ENCODE peak calls at places on chromosomes 16 and 17, in seven cellular contexts. D is B cell, Y is hepatocyte, U is WTC11, G is bronchial epithelial cell, T is right lobe of liver, H is esophagus squamous epithelium. M is an unnamed sample.

GRCh38 chr17:81807210-81807719 is 3.3 kb downstream of the GCGR start:
- DNase-seq in D (no peak), Y (no peak), U (no peak), G (no peak), T (peak; percentile 56), H (no peak), M (no peak)

GRCh38 chr17:30950669-30951399 is 20.0 kb upstream of the RNF135 start:
- DNase-seq in D (no peak), Y (peak; percentile 91), U (no peak), G (peak; percentile 76), T (peak; percentile 90), H (no peak), M (peak; percentile 91)

GRCh38 chr17:49112936-49113335 is 19.6 kb upstream of the B4GALNT2 start:
- DNase-seq in D (no peak), Y (no peak), U (no peak), G (no peak), T (no peak), H (no peak), M (no peak)

GRCh38 chr16:84483882-84484565 is 20.4 kb downstream of the MEAK7 start:
- DNase-seq in D (no peak), Y (peak; percentile 3), U (no peak), G (no peak), T (no peak), H (no peak), M (no peak)

GRCh38 chr16:12625068-12625467 is 178.6 kb downstream of the CPPED1 start:
- DNase-seq in D (no peak), Y (no peak), U (no peak), G (no peak), T (no peak), H (no peak), M (no peak)

GRCh38 chr17:32261937-32262510 is 3.6 kb upstream of the RHBDL3 start:
- DNase-seq in D (no peak), Y (no peak), U (no peak), G (no peak), T (no peak), H (no peak), M (no peak)

GRCh38 chr17:3828151-3828851 is 17.7 kb downstream of the NCBP3 start:
- DNase-seq in D (no peak), Y (no peak), U (no peak), G (no peak), T (no peak), H (no peak), M (no peak)

GRCh38 chr17:34201767-34202166 is 53.3 kb upstream of the CCL2 start:
- DNase-seq in D (no peak), Y (no peak), U (no peak), G (no peak), T (no peak), H (no peak), M (no peak)

GRCh38 chr16:72469932-72470331 is 298.0 kb upstream of the PMFBP1 start:
- DNase-seq in D (no peak), Y (no peak), U (no peak), G (no peak), T (no peak), H (no peak), M (no peak)

GRCh38 chr16:75280331-75280804 is 28.9 kb upstream of the BCAR1 start:
- DNase-seq in D (no peak), Y (no peak), U (no peak), G (no peak), T (no peak), H (no peak), M (no peak)

GRCh38 chr17:77300016-77300686 is 159.4 kb downstream of the SEC14L1 start:
- DNase-seq in D (no peak), Y (peak; percentile 51), U (no peak), G (no peak), T (no peak), H (no peak), M (no peak)

GRCh38 chr17:75096082-75096625 is 8.4 kb downstream of the SLC16A5 start:
- DNase-seq in D (no peak), Y (peak; percentile 92), U (no peak), G (peak; percentile 98), T (peak; percentile 80), H (no peak), M (peak; percentile 88)

GRCh38 chr17:64380985-64381384 is 9.7 kb downstream of the PECAM1 start:
- DNase-seq in D (no peak), Y (no peak), U (no peak), G (no peak), T (no peak), H (no peak), M (no peak)

GRCh38 chr17:74096456-74096855 is 107.0 kb upstream of the RPL38 start:
- DNase-seq in D (no peak), Y (no peak), U (no peak), G (no peak), T (no peak), H (no peak), M (no peak)

GRCh38 chr17:36850794-36851193 is 86.5 kb upstream of the LHX1 start:
- DNase-seq in D (no peak), Y (no peak), U (no peak), G (peak; percentile 79), T (no peak), H (no peak), M (no peak)

DNA sequence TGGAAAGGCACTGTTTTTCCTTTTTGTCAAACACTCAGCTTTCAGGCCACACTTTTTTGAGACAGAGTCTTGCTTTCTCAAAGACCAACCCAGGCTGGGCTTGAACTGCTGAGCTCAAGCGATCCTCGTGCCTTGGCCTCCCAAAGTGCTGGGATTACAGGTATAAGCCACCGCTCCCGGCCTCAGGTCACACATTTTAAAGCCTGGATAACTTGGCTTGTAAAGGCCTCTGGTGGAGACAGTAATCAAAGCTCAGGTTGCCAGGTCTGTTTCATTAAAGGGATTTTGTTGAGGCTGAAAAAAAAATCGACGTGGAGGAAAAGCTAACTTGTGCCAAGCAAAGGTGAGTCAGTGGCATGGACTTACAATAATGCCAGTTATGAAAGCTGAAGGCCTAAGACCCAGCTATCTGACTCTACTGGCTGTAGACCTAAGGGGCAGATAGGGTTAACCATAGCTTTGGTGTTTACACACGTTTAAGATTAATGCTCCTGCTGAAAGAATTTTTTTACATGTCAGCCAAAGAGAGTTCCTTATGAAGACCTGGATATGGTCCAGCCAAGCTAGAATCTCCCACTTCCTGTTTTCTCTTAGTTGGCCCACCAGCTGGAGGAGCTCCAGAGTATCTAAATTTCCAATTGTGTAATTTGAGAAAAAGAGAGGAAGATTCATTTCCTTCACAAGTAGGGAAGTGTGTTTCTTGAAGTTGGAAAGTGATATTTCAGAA is 910 bp downstream of the NBR1 start:
- DNase-seq in D (peak; percentile 27), Y (peak; percentile 84), U (no peak), G (peak; percentile 93), T (no peak), H (no peak), M (peak; percentile 49)
- TF ChIP-seq CTCF in D (no peak), Y (peak; percentile 38), U (no peak), G (peak; percentile 20), T (peak; percentile 27), H (no peak), M (peak; percentile 31)

GRCh38 chr16:46975165-46975564 is 1.7 kb upstream of the DNAJA2 start:
- DNase-seq in D (no peak), Y (no peak), U (no peak), G (no peak), T (no peak), H (no peak), M (no peak)

GRCh38 chr16:46973457-46974324 is at the start of gene DNAJA2:
- DNase-seq in D (peak; percentile 97), Y (peak; percentile 95), U (peak; percentile 89), G (peak; percentile 69), T (peak; percentile 96), H (peak; percentile 50), M (peak; percentile 94)

GRCh38 chr16:46975908-46976470 is 2.5 kb upstream of the DNAJA2 start:
- DNase-seq in D (no peak), Y (no peak), U (no peak), G (no peak), T (no peak), H (no peak), M (no peak)

GRCh38 chr16:46972971-46973456 is 460 bp downstream of the DNAJA2 start:
- DNase-seq in D (peak; percentile 64), Y (peak; percentile 63), U (peak; percentile 56), G (peak; percentile 3), T (peak; percentile 71), H (no peak), M (peak; percentile 50)

DNA sequence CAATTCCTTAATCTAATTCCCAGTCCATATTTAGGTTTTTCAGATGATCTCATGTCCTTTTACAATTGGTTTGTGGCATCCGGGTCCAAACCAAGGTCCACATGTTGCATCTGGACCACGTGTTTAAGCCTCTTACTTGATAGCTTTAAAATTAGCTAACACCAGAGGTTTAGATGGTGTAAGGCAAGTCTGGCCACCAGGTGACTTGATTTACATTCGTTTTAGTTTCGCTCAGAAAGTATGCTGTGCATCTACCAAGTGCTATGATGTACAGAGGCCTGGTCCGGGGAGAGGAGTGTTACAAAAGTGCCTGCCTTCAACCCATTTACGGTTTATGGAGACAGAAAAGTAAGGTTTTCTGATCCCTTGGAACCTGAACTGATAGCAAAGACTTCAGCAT is 878 bp upstream of the DNAJA2 start:
- DNase-seq in D (peak; percentile 56), Y (no peak), U (no peak), G (peak; percentile 7), T (no peak), H (no peak), M (no peak)
- TF ChIP-seq CTCF in D (no peak), Y (no peak), U (no peak), G (peak; percentile 4), T (no peak), H (no peak), M (no peak)

GRCh38 chr17:60451965-60452364 is 29.7 kb downstream of the CHCT1 start:
- DNase-seq in D (no peak), Y (no peak), U (no peak), G (no peak), T (no peak), H (no peak), M (no peak)
- TF ChIP-seq CTCF in D (no peak), Y (no peak), U (no peak), G (no peak), T (no peak), H (no peak), M (no peak)

GRCh38 chr16:1825864-1826690 is 548 bp downstream of the HAGH start:
- DNase-seq in D (peak; percentile 86), Y (peak; percentile 90), U (peak; percentile 60), G (peak; percentile 33), T (peak; percentile 62), H (no peak), M (peak; percentile 63)

GRCh38 chr16:1825381-1825863 is 1.2 kb downstream of the HAGH start:
- DNase-seq in D (no peak), Y (no peak), U (no peak), G (no peak), T (peak; percentile 76), H (no peak), M (no peak)

GRCh38 chr16:1821861-1822611 is 4.6 kb downstream of the HAGH start:
- DNase-seq in D (no peak), Y (no peak), U (no peak), G (peak; percentile 48), T (peak; percentile 43), H (no peak), M (no peak)

GRCh38 chr16:1822801-1823200 is 3.8 kb downstream of the HAGH start:
- DNase-seq in D (no peak), Y (no peak), U (no peak), G (no peak), T (no peak), H (no peak), M (no peak)

DNA sequence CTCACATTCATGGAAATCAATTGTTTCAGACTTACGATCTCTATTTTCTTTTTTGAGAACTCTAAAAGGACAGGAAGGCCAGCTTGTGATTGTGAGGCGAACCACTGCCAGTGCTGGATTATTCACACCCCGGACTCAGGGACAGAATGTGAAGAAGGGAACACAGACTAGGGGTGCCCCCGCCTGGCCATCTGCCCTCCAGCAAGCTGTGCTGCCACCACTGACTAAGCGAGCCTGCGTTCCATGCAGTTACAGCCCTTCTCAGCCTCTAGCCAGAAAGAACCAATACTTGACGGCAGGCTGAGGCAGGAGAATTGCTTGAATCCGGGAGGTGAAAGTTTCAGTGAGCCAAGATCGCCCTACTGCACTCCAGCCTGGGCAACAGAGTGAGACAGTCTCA is 2.8 kb downstream of the HAGH start:
- DNase-seq in D (no peak), Y (peak; percentile 64), U (peak; percentile 67), G (peak; percentile 60), T (peak; percentile 56), H (no peak), M (no peak)
- TF ChIP-seq CTCF in D (no peak), Y (peak; percentile 33), U (no peak), G (peak; percentile 52), T (peak; percentile 45), H (no peak), M (no peak)